ENCODE peak calls at places on chromosome 4, in nine cellular contexts. F is stimulated activated CD4-positive, alpha-beta T cell treated with anti-CD3 and anti-CD28 coated beads, Interleukin-4, amount 100 ng/mL, for 4 hours; S is EL; R is AG04450; D is Daoy; A is GM23248; M is fibroblast of gingiva; N is foreskin fibroblast; H is RWPE1. L is an unnamed sample.

GRCh38 chr4:149885896-149886295 is 70.3 kb upstream of the IQCM start:
- DNase-seq in R (peak; percentile 38), A (peak; percentile 76), D (no peak), H (peak; percentile 62), S (peak; percentile 82), N (peak; percentile 62), M (no peak), F (no peak), L (no peak)

GRCh38 chr4:62676962-62677361 is 1476.8 kb downstream of the ADGRL3 start:
- DNase-seq in A (no peak), H (no peak), S (no peak), F (no peak), M (no peak), R (no peak), N (no peak), D (no peak), L (no peak)

GRCh38 chr4:8761167-8761823 is 110.3 kb downstream of the HMX1 start:
- DNase-seq in A (no peak), M (no peak), H (no peak), S (no peak), N (no peak), F (no peak), D (peak; percentile 43), R (no peak), L (no peak)

GRCh38 chr4:71473541-71474240 is 134.9 kb downstream of the SLC4A4 start:
- DNase-seq in H (no peak), N (no peak), D (no peak), S (no peak), M (no peak), R (no peak), F (no peak), A (peak; percentile 28), L (no peak)

GRCh38 chr4:77959566-77960338 is 97.1 kb downstream of the MRPL1 start:
- DNase-seq in N (peak; percentile 73), F (no peak), A (peak; percentile 73), D (peak; percentile 2), S (peak; percentile 30), M (peak; percentile 58), R (peak; percentile 18), H (peak; percentile 24), L (no peak)

GRCh38 chr4:132085105-132085504 is 1064.0 kb upstream of the PCDH10 start:
- DNase-seq in H (no peak), N (no peak), M (no peak), S (no peak), D (no peak), A (no peak), R (no peak), F (no peak), L (no peak)

GRCh38 chr4:158914178-158914577 is 145.4 kb downstream of the FNIP2 start:
- DNase-seq in F (no peak), H (peak; percentile 49), R (no peak), A (peak; percentile 95), S (peak; percentile 80), D (peak; percentile 27), N (peak; percentile 85), M (peak; percentile 84), L (no peak)

GRCh38 chr4:141643557-141643956 is 7.2 kb downstream of the IL15 start:
- DNase-seq in M (peak; percentile 15), R (no peak), F (no peak), D (peak; percentile 63), A (peak; percentile 89), N (peak; percentile 89), S (peak; percentile 87), H (peak; percentile 88), L (no peak)

GRCh38 chr4:168840988-168841681 is 168.9 kb downstream of the CBR4 start:
- DNase-seq in F (no peak), R (no peak), M (no peak), D (no peak), S (no peak), H (no peak), N (no peak), A (no peak), L (no peak)

GRCh38 chr4:183675625-183676024 is 16.5 kb downstream of the TRAPPC11 start:
- DNase-seq in N (peak; percentile 67), D (no peak), A (peak; percentile 50), M (peak; percentile 66), H (no peak), R (no peak), F (no peak), S (no peak), L (no peak)

GRCh38 chr4:78953231-78953630 is 14.0 kb upstream of the PAQR3 start:
- DNase-seq in A (no peak), S (no peak), F (no peak), D (no peak), N (no peak), R (no peak), M (no peak), H (no peak), L (no peak)

GRCh38 chr4:32268949-32269348 is 1548.8 kb downstream of the PCDH7 start:
- DNase-seq in A (no peak), D (no peak), S (no peak), H (peak; percentile 2), M (no peak), F (no peak), R (no peak), N (peak; percentile 3), L (no peak)

GRCh38 chr4:7744131-7744804 is 195.4 kb downstream of the AFAP1 start:
- DNase-seq in M (no peak), R (no peak), H (no peak), A (no peak), S (no peak), N (no peak), D (no peak), F (no peak), L (no peak)

GRCh38 chr4:144171697-144172096 is 31.2 kb upstream of the GYPA start:
- DNase-seq in F (no peak), N (no peak), R (no peak), S (no peak), D (no peak), H (no peak), M (no peak), A (no peak), L (no peak)

L was measured in activated CD4-positive, alpha-beta T cell treated with anti-CD3 and anti-CD28 coated beads for 4 hours.